ENCODE peak calls at places on chromosomes 7 and 10, in nine cellular contexts. One of them, this sample, is unnamed.

GRCh38 chr7:134667899-134668298 is 21.2 kb downstream of the BPGM start:
- DNase-seq in left ventricle myocardium inferior: no peak
- DNase-seq in hippocampal formation: no peak
- DNase-seq in NCI-H1417: no peak
- DNase-seq in fibroblast of mammary gland: no peak
- DNase-seq in PC-3: peak; percentile 19
- DNase-seq in heart left ventricle: no peak
- DNase-seq in B cell: no peak
- DNase-seq in activated CD8-positive, alpha-beta T cell treated with anti-CD3 and anti-CD28 coated beads for 36 hours: no peak
- DNase-seq in this sample: no peak

GRCh38 chr7:66790219-66790618 is 49.7 kb downstream of the RABGEF1 start:
- DNase-seq in activated CD8-positive, alpha-beta T cell treated with anti-CD3 and anti-CD28 coated beads for 36 hours: no peak
- DNase-seq in left ventricle myocardium inferior: no peak
- DNase-seq in hippocampal formation: no peak
- DNase-seq in NCI-H1417: no peak
- DNase-seq in fibroblast of mammary gland: peak; percentile 15
- DNase-seq in PC-3: no peak
- DNase-seq in B cell: no peak
- DNase-seq in heart left ventricle: no peak
- DNase-seq in this sample: no peak

GRCh38 chr10:74151057-74151878 is at the start of gene ADK:
- DNase-seq in fibroblast of mammary gland: peak; percentile 96
- DNase-seq in PC-3: peak; percentile 100
- DNase-seq in hippocampal formation: peak; percentile 96
- DNase-seq in B cell: peak; percentile 93
- DNase-seq in left ventricle myocardium inferior: peak; percentile 100
- DNase-seq in activated CD8-positive, alpha-beta T cell treated with anti-CD3 and anti-CD28 coated beads for 36 hours: peak; percentile 100
- DNase-seq in NCI-H1417: peak; percentile 95
- DNase-seq in heart left ventricle: peak; percentile 100
- DNase-seq in this sample: peak; percentile 100

GRCh38 chr10:31584098-31584631 is 265.1 kb downstream of the ZEB1 start:
- DNase-seq in heart left ventricle: peak; percentile 43
- DNase-seq in PC-3: no peak
- DNase-seq in activated CD8-positive, alpha-beta T cell treated with anti-CD3 and anti-CD28 coated beads for 36 hours: no peak
- DNase-seq in hippocampal formation: no peak
- DNase-seq in NCI-H1417: no peak
- DNase-seq in fibroblast of mammary gland: no peak
- DNase-seq in left ventricle myocardium inferior: no peak
- DNase-seq in B cell: no peak
- DNase-seq in this sample: peak; percentile 64

GRCh38 chr10:43622022-43622421 is 15.8 kb downstream of the ZNF485 start:
- DNase-seq in B cell: no peak
- DNase-seq in PC-3: no peak
- DNase-seq in NCI-H1417: no peak
- DNase-seq in hippocampal formation: no peak
- DNase-seq in activated CD8-positive, alpha-beta T cell treated with anti-CD3 and anti-CD28 coated beads for 36 hours: no peak
- DNase-seq in heart left ventricle: no peak
- DNase-seq in fibroblast of mammary gland: no peak
- DNase-seq in left ventricle myocardium inferior: no peak
- DNase-seq in this sample: no peak

GRCh38 chr7:105639677-105640493 is 58.6 kb upstream of the EFCAB10 start:
- DNase-seq in hippocampal formation: no peak
- DNase-seq in fibroblast of mammary gland: no peak
- DNase-seq in activated CD8-positive, alpha-beta T cell treated with anti-CD3 and anti-CD28 coated beads for 36 hours: no peak
- DNase-seq in PC-3: no peak
- DNase-seq in B cell: no peak
- DNase-seq in heart left ventricle: no peak
- DNase-seq in NCI-H1417: peak; percentile 53
- DNase-seq in left ventricle myocardium inferior: no peak
- DNase-seq in this sample: no peak

GRCh38 chr7:23230586-23231195 is 15.9 kb upstream of the GPNMB start:
- DNase-seq in activated CD8-positive, alpha-beta T cell treated with anti-CD3 and anti-CD28 coated beads for 36 hours: no peak
- DNase-seq in PC-3: no peak
- DNase-seq in heart left ventricle: no peak
- DNase-seq in hippocampal formation: peak; percentile 47
- DNase-seq in fibroblast of mammary gland: no peak
- DNase-seq in left ventricle myocardium inferior: no peak
- DNase-seq in NCI-H1417: no peak
- DNase-seq in B cell: no peak
- DNase-seq in this sample: no peak

GRCh38 chr10:25113231-25114035 is 61.4 kb upstream of the GPR158 start:
- DNase-seq in hippocampal formation: peak; percentile 68
- DNase-seq in B cell: peak; percentile 22
- DNase-seq in left ventricle myocardium inferior: peak; percentile 61
- DNase-seq in heart left ventricle: peak; percentile 77
- DNase-seq in activated CD8-positive, alpha-beta T cell treated with anti-CD3 and anti-CD28 coated beads for 36 hours: peak; percentile 70
- DNase-seq in fibroblast of mammary gland: peak; percentile 67
- DNase-seq in NCI-H1417: peak; percentile 65
- DNase-seq in PC-3: peak; percentile 87
- DNase-seq in this sample: peak; percentile 77

GRCh38 chr10:11729790-11730315 is 12.3 kb upstream of the ECHDC3 start:
- DNase-seq in fibroblast of mammary gland: no peak
- DNase-seq in heart left ventricle: no peak
- DNase-seq in PC-3: no peak
- DNase-seq in NCI-H1417: no peak
- DNase-seq in hippocampal formation: no peak
- DNase-seq in B cell: no peak
- DNase-seq in activated CD8-positive, alpha-beta T cell treated with anti-CD3 and anti-CD28 coated beads for 36 hours: no peak
- DNase-seq in left ventricle myocardium inferior: no peak
- DNase-seq in this sample: no peak

GRCh38 chr7:146214842-146215241 is 98.2 kb downstream of the CNTNAP2 start:
- DNase-seq in activated CD8-positive, alpha-beta T cell treated with anti-CD3 and anti-CD28 coated beads for 36 hours: no peak
- DNase-seq in PC-3: no peak
- DNase-seq in left ventricle myocardium inferior: no peak
- DNase-seq in NCI-H1417: no peak
- DNase-seq in B cell: no peak
- DNase-seq in hippocampal formation: no peak
- DNase-seq in fibroblast of mammary gland: no peak
- DNase-seq in heart left ventricle: no peak
- DNase-seq in this sample: no peak

GRCh38 chr10:133325761-133326463 is 10.8 kb downstream of the CALY start:
- DNase-seq in activated CD8-positive, alpha-beta T cell treated with anti-CD3 and anti-CD28 coated beads for 36 hours: no peak
- DNase-seq in hippocampal formation: no peak
- DNase-seq in NCI-H1417: peak; percentile 40
- DNase-seq in left ventricle myocardium inferior: no peak
- DNase-seq in B cell: peak; percentile 68
- DNase-seq in heart left ventricle: peak; percentile 13
- DNase-seq in fibroblast of mammary gland: no peak
- DNase-seq in PC-3: no peak
- DNase-seq in this sample: no peak

GRCh38 chr7:47480576-47481538 is 101.1 kb downstream of the TNS3 start:
- DNase-seq in activated CD8-positive, alpha-beta T cell treated with anti-CD3 and anti-CD28 coated beads for 36 hours: peak; percentile 37
- DNase-seq in NCI-H1417: no peak
- DNase-seq in hippocampal formation: no peak
- DNase-seq in heart left ventricle: no peak
- DNase-seq in PC-3: no peak
- DNase-seq in B cell: peak; percentile 45
- DNase-seq in fibroblast of mammary gland: no peak
- DNase-seq in left ventricle myocardium inferior: no peak
- DNase-seq in this sample: peak; percentile 6

GRCh38 chr10:8047452-8048280 is 6.8 kb upstream of the GATA3 start:
- DNase-seq in B cell: peak; percentile 38
- DNase-seq in activated CD8-positive, alpha-beta T cell treated with anti-CD3 and anti-CD28 coated beads for 36 hours: no peak
- DNase-seq in PC-3: no peak
- DNase-seq in hippocampal formation: no peak
- DNase-seq in NCI-H1417: no peak
- DNase-seq in left ventricle myocardium inferior: no peak
- DNase-seq in heart left ventricle: no peak
- DNase-seq in fibroblast of mammary gland: no peak
- DNase-seq in this sample: no peak

GRCh38 chr10:103983367-103983911 is 16.5 kb downstream of the SLK start:
- DNase-seq in heart left ventricle: no peak
- DNase-seq in activated CD8-positive, alpha-beta T cell treated with anti-CD3 and anti-CD28 coated beads for 36 hours: peak; percentile 17
- DNase-seq in PC-3: no peak
- DNase-seq in left ventricle myocardium inferior: no peak
- DNase-seq in hippocampal formation: no peak
- DNase-seq in B cell: peak; percentile 32
- DNase-seq in fibroblast of mammary gland: no peak
- DNase-seq in NCI-H1417: no peak
- DNase-seq in this sample: no peak

GRCh38 chr10:124534821-124535601 is 73.4 kb downstream of the LHPP start:
- DNase-seq in hippocampal formation: no peak
- DNase-seq in B cell: no peak
- DNase-seq in PC-3: no peak
- DNase-seq in left ventricle myocardium inferior: no peak
- DNase-seq in heart left ventricle: peak; percentile 19
- DNase-seq in NCI-H1417: no peak
- DNase-seq in activated CD8-positive, alpha-beta T cell treated with anti-CD3 and anti-CD28 coated beads for 36 hours: no peak
- DNase-seq in fibroblast of mammary gland: no peak
- DNase-seq in this sample: no peak

GRCh38 chr10:76195990-76196389 is 764.6 kb downstream of the LRMDA start:
- DNase-seq in heart left ventricle: no peak
- DNase-seq in NCI-H1417: no peak
- DNase-seq in left ventricle myocardium inferior: no peak
- DNase-seq in hippocampal formation: no peak
- DNase-seq in B cell: no peak
- DNase-seq in PC-3: no peak
- DNase-seq in activated CD8-positive, alpha-beta T cell treated with anti-CD3 and anti-CD28 coated beads for 36 hours: no peak
- DNase-seq in fibroblast of mammary gland: peak; percentile 53
- DNase-seq in this sample: no peak

GRCh38 chr7:130701650-130702049 is 15.3 kb upstream of the TSGA13 start:
- DNase-seq in PC-3: no peak
- DNase-seq in B cell: no peak
- DNase-seq in fibroblast of mammary gland: no peak
- DNase-seq in activated CD8-positive, alpha-beta T cell treated with anti-CD3 and anti-CD28 coated beads for 36 hours: no peak
- DNase-seq in heart left ventricle: no peak
- DNase-seq in left ventricle myocardium inferior: no peak
- DNase-seq in hippocampal formation: no peak
- DNase-seq in NCI-H1417: no peak
- DNase-seq in this sample: no peak

GRCh38 chr10:101228682-101229274 is 485 bp downstream of the LBX1 start:
- DNase-seq in activated CD8-positive, alpha-beta T cell treated with anti-CD3 and anti-CD28 coated beads for 36 hours: no peak
- DNase-seq in B cell: peak; percentile 70
- DNase-seq in PC-3: no peak
- DNase-seq in NCI-H1417: peak; percentile 55
- DNase-seq in hippocampal formation: no peak
- DNase-seq in fibroblast of mammary gland: no peak
- DNase-seq in heart left ventricle: no peak
- DNase-seq in left ventricle myocardium inferior: no peak
- DNase-seq in this sample: no peak

GRCh38 chr7:128076831-128077271 is 45.6 kb upstream of the LRRC4 start:
- DNase-seq in B cell: no peak
- DNase-seq in left ventricle myocardium inferior: peak; percentile 60
- DNase-seq in NCI-H1417: peak; percentile 58
- DNase-seq in fibroblast of mammary gland: no peak
- DNase-seq in activated CD8-positive, alpha-beta T cell treated with anti-CD3 and anti-CD28 coated beads for 36 hours: no peak
- DNase-seq in PC-3: no peak
- DNase-seq in heart left ventricle: peak; percentile 63
- DNase-seq in hippocampal formation: no peak
- DNase-seq in this sample: peak; percentile 60

GRCh38 chr10:48470893-48471805 is 133.7 kb downstream of the ARHGAP22 start:
- DNase-seq in fibroblast of mammary gland: peak; percentile 59
- DNase-seq in left ventricle myocardium inferior: no peak
- DNase-seq in PC-3: no peak
- DNase-seq in B cell: no peak
- DNase-seq in activated CD8-positive, alpha-beta T cell treated with anti-CD3 and anti-CD28 coated beads for 36 hours: no peak
- DNase-seq in heart left ventricle: no peak
- DNase-seq in hippocampal formation: no peak
- DNase-seq in NCI-H1417: no peak
- DNase-seq in this sample: peak; percentile 10

GRCh38 chr7:74040791-74041520 is 13.0 kb downstream of the ELN start:
- DNase-seq in heart left ventricle: no peak
- DNase-seq in B cell: no peak
- DNase-seq in fibroblast of mammary gland: no peak
- DNase-seq in NCI-H1417: no peak
- DNase-seq in left ventricle myocardium inferior: no peak
- DNase-seq in hippocampal formation: no peak
- DNase-seq in PC-3: no peak
- DNase-seq in activated CD8-positive, alpha-beta T cell treated with anti-CD3 and anti-CD28 coated beads for 36 hours: no peak
- DNase-seq in this sample: no peak

GRCh38 chr7:92953657-92954056 is 117.3 kb upstream of the CDK6 start:
- DNase-seq in heart left ventricle: no peak
- DNase-seq in activated CD8-positive, alpha-beta T cell treated with anti-CD3 and anti-CD28 coated beads for 36 hours: peak; percentile 19
- DNase-seq in B cell: no peak
- DNase-seq in PC-3: no peak
- DNase-seq in left ventricle myocardium inferior: no peak
- DNase-seq in hippocampal formation: no peak
- DNase-seq in fibroblast of mammary gland: no peak
- DNase-seq in NCI-H1417: no peak
- DNase-seq in this sample: no peak

GRCh38 chr10:117346574-117346973 is 28.7 kb downstream of the PDZD8 start:
- DNase-seq in activated CD8-positive, alpha-beta T cell treated with anti-CD3 and anti-CD28 coated beads for 36 hours: no peak
- DNase-seq in PC-3: no peak
- DNase-seq in fibroblast of mammary gland: no peak
- DNase-seq in left ventricle myocardium inferior: no peak
- DNase-seq in hippocampal formation: no peak
- DNase-seq in B cell: no peak
- DNase-seq in NCI-H1417: no peak
- DNase-seq in heart left ventricle: no peak
- DNase-seq in this sample: no peak

GRCh38 chr10:98411166-98411565 is 3.8 kb downstream of the PYROXD2 start:
- DNase-seq in heart left ventricle: no peak
- DNase-seq in B cell: no peak
- DNase-seq in NCI-H1417: no peak
- DNase-seq in hippocampal formation: no peak
- DNase-seq in PC-3: no peak
- DNase-seq in activated CD8-positive, alpha-beta T cell treated with anti-CD3 and anti-CD28 coated beads for 36 hours: no peak
- DNase-seq in fibroblast of mammary gland: no peak
- DNase-seq in left ventricle myocardium inferior: no peak
- DNase-seq in this sample: no peak

GRCh38 chr7:542935-543789 is 23.5 kb upstream of the PDGFA start:
- DNase-seq in left ventricle myocardium inferior: no peak
- DNase-seq in B cell: no peak
- DNase-seq in hippocampal formation: no peak
- DNase-seq in PC-3: peak; percentile 81
- DNase-seq in activated CD8-positive, alpha-beta T cell treated with anti-CD3 and anti-CD28 coated beads for 36 hours: peak; percentile 66
- DNase-seq in NCI-H1417: no peak
- DNase-seq in fibroblast of mammary gland: peak; percentile 96
- DNase-seq in heart left ventricle: peak; percentile 60
- DNase-seq in this sample: peak; percentile 70

GRCh38 chr7:43799605-43800004 is 41.1 kb downstream of the BLVRA start:
- DNase-seq in B cell: no peak
- DNase-seq in activated CD8-positive, alpha-beta T cell treated with anti-CD3 and anti-CD28 coated beads for 36 hours: no peak
- DNase-seq in heart left ventricle: no peak
- DNase-seq in left ventricle myocardium inferior: no peak
- DNase-seq in NCI-H1417: no peak
- DNase-seq in hippocampal formation: no peak
- DNase-seq in fibroblast of mammary gland: peak; percentile 24
- DNase-seq in PC-3: peak; percentile 23
- DNase-seq in this sample: no peak

GRCh38 chr7:12635830-12636229 is 51.6 kb upstream of the ARL4A start:
- DNase-seq in left ventricle myocardium inferior: no peak
- DNase-seq in PC-3: no peak
- DNase-seq in fibroblast of mammary gland: no peak
- DNase-seq in B cell: peak; percentile 14
- DNase-seq in activated CD8-positive, alpha-beta T cell treated with anti-CD3 and anti-CD28 coated beads for 36 hours: no peak
- DNase-seq in heart left ventricle: no peak
- DNase-seq in NCI-H1417: no peak
- DNase-seq in hippocampal formation: no peak
- DNase-seq in this sample: no peak

GRCh38 chr10:33334839-33335549 is 527 bp upstream of the NRP1 start:
- DNase-seq in hippocampal formation: peak; percentile 71
- DNase-seq in PC-3: peak; percentile 91
- DNase-seq in activated CD8-positive, alpha-beta T cell treated with anti-CD3 and anti-CD28 coated beads for 36 hours: peak; percentile 41
- DNase-seq in NCI-H1417: peak; percentile 73
- DNase-seq in left ventricle myocardium inferior: peak; percentile 83
- DNase-seq in B cell: peak; percentile 42
- DNase-seq in heart left ventricle: peak; percentile 89
- DNase-seq in fibroblast of mammary gland: peak; percentile 92
- DNase-seq in this sample: peak; percentile 83

GRCh38 chr7:140694592-140694991 is 1.9 kb upstream of the NDUFB2 start:
- DNase-seq in hippocampal formation: no peak
- DNase-seq in PC-3: no peak
- DNase-seq in heart left ventricle: no peak
- DNase-seq in left ventricle myocardium inferior: no peak
- DNase-seq in B cell: no peak
- DNase-seq in NCI-H1417: no peak
- DNase-seq in fibroblast of mammary gland: no peak
- DNase-seq in activated CD8-positive, alpha-beta T cell treated with anti-CD3 and anti-CD28 coated beads for 36 hours: no peak
- DNase-seq in this sample: no peak

GRCh38 chr7:219581-220150 is 27.3 kb downstream of the FAM20C start:
- DNase-seq in NCI-H1417: no peak
- DNase-seq in hippocampal formation: peak; percentile 69
- DNase-seq in left ventricle myocardium inferior: no peak
- DNase-seq in activated CD8-positive, alpha-beta T cell treated with anti-CD3 and anti-CD28 coated beads for 36 hours: no peak
- DNase-seq in heart left ventricle: peak; percentile 30
- DNase-seq in PC-3: no peak
- DNase-seq in B cell: no peak
- DNase-seq in fibroblast of mammary gland: no peak
- DNase-seq in this sample: no peak

GRCh38 chr10:43308986-43309385 is 42.1 kb upstream of the RASGEF1A start:
- DNase-seq in fibroblast of mammary gland: peak; percentile 64
- DNase-seq in heart left ventricle: no peak
- DNase-seq in B cell: no peak
- DNase-seq in left ventricle myocardium inferior: no peak
- DNase-seq in activated CD8-positive, alpha-beta T cell treated with anti-CD3 and anti-CD28 coated beads for 36 hours: no peak
- DNase-seq in hippocampal formation: peak; percentile 28
- DNase-seq in PC-3: no peak
- DNase-seq in NCI-H1417: peak; percentile 22
- DNase-seq in this sample: peak; percentile 53